ENCODE peak calls at places on chromosomes 1 and 21, in eight cellular contexts. C is IMR-90, S is ovary, B is fibroblast of lung, E is adrenal gland, J is A549, X is K562, H is stomach. N is an unnamed sample.

GRCh38 chr1:156388814-156389137 is 19.8 kb downstream of the RHBG start:
- DNase-seq in C (no peak), X (no peak), E (no peak), H (no peak), J (no peak), B (no peak), S (no peak), N (no peak)

GRCh38 chr21:35933466-35933865 is 126.9 kb downstream of the SETD4 start:
- DNase-seq in B (peak), C (peak), X (no peak), J (peak), H (no peak), E (peak), S (peak), N (peak)

GRCh38 chr1:180114546-180114945 is 40.1 kb upstream of the QSOX1 start:
- DNase-seq in H (no peak), B (no peak), J (no peak), S (no peak), C (no peak), E (no peak), X (no peak), N (no peak)

GRCh38 chr1:59125711-59126320 is 171.1 kb upstream of the FGGY start:
- DNase-seq in B (peak), C (no peak), X (no peak), S (no peak), E (no peak), H (no peak), J (no peak), N (no peak)

GRCh38 chr21:41369915-41370839 is 8.3 kb downstream of the MX2 start:
- DNase-seq in H (peak), S (no peak), E (no peak), J (no peak), C (no peak), B (no peak), X (no peak), N (no peak)

GRCh38 chr1:198337886-198338285 is 181.1 kb downstream of the NEK7 start:
- DNase-seq in J (no peak), C (no peak), E (no peak), S (no peak), B (no peak), X (no peak), H (no peak), N (no peak)

GRCh38 chr1:66943361-66943969 is 18.7 kb downstream of the MIER1 start:
- DNase-seq in B (no peak), E (no peak), S (no peak), X (no peak), C (no peak), H (no peak), J (no peak), N (no peak)

GRCh38 chr1:154466879-154467767 is 34.9 kb upstream of the TDRD10 start:
- DNase-seq in C (no peak), B (no peak), H (no peak), X (peak), E (no peak), J (no peak), S (no peak), N (no peak)

GRCh38 chr1:42219627-42220026 is 55.1 kb upstream of the GUCA2A start:
- DNase-seq in S (no peak), X (no peak), H (no peak), B (no peak), E (no peak), J (no peak), C (no peak), N (no peak)
- H3K4me3 ChIP-seq in S (no peak), X (no peak), H (no peak), B (no peak), E (no peak), J (no peak), C (no peak), N (no peak)

GRCh38 chr1:13828454-13829151 is 128.6 kb downstream of the PRDM2 start:
- DNase-seq in B (no peak), J (peak), X (peak), E (no peak), C (no peak), H (peak), S (peak), N (no peak)

GRCh38 chr1:13826591-13826990 is 126.6 kb downstream of the PRDM2 start:
- DNase-seq in X (no peak), B (no peak), H (no peak), C (no peak), S (peak), E (no peak), J (no peak), N (no peak)

GRCh38 chr1:13830616-13831280 is 130.8 kb downstream of the PRDM2 start:
- DNase-seq in E (no peak), C (peak), B (no peak), S (peak), H (no peak), J (no peak), X (no peak), N (no peak)

GRCh38 chr1:13830170-13830569 is 130.2 kb downstream of the PRDM2 start:
- DNase-seq in J (no peak), X (no peak), B (no peak), E (no peak), S (peak), C (no peak), H (no peak), N (no peak)

DNA sequence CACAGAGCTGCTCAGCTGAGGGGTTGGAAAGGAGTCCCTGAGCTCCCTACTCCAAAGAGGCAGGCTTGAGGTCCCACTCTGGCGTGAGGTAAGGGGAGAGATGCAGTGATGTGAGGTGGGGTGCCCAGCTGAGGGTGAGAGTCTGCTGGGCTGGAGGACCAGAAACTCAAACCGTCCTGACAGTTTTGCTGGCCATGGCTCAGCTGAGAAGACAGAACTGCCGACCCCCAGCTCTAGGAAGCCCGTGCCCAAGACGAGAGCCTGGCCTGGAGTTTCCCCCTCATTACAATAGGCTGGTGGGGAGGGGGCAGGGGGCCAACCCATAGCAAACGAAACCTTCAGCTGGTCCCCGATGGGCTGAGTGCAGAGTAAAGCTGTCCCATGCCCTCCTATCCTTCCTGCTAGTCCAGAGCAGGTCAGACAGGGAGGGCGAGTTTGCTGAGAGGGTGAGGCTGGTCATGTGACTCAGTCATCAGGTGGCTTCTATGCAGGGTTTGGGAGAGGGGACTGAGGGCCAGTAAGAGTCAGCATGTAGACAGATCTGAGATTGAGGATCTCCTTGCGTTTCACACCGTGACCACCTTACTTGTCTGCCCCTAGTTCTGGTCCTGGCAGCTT is 129.3 kb downstream of the PRDM2 start:
- DNase-seq in E (no peak), C (no peak), B (no peak), H (no peak), J (no peak), S (no peak), X (peak), N (no peak)
- TF ChIP-seq CTCF in E (no peak), C (no peak), B (no peak), H (no peak), J (no peak), S (no peak), X (no peak), N (no peak)

GRCh38 chr1:56576880-56577858 is 2.2 kb downstream of the PLPP3 start:
- DNase-seq in H (no peak), S (no peak), X (peak), E (peak), C (peak), J (peak), B (peak), N (peak)
- H3K4me3 ChIP-seq in H (peak), S (peak), X (no peak), E (peak), C (peak), J (peak), B (peak), N (peak)

DNA sequence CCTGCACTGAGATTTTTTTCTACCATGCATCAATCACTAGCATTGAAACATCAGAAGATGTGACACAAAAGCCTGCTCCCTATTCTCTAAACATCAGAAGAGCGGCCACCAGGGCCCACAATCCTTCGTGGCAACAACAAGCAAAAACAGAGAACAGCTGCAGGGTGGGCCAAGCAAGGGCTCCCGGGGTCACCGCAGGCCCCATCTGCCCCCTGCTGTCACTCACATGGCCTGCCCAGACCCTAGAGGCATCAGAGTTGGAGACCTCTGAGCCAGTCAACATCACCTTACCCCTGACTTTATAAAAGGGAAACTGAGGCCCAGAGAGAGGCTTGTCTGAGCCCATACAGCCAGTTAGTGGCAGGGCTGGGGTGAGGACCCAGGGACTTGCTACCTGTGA is 1.8 kb downstream of the LAPTM5 start:
- DNase-seq in S (no peak), B (no peak), J (no peak), E (no peak), H (no peak), X (no peak), C (no peak), N (no peak)
- TF ChIP-seq CTCF in S (no peak), B (no peak), J (no peak), E (no peak), H (no peak), X (no peak), C (no peak), N (no peak)

GRCh38 chr1:18926315-18927081 is 24.1 kb upstream of the ALDH4A1 start:
- DNase-seq in C (peak), E (peak), X (peak), S (no peak), J (peak), B (peak), H (peak), N (peak)
- H3K4me3 ChIP-seq in C (no peak), E (no peak), X (no peak), S (no peak), J (no peak), B (peak), H (peak), N (peak)

GRCh38 chr1:228340686-228341449 is 65.8 kb downstream of the TRIM11 start:
- DNase-seq in B (no peak), C (no peak), S (peak), H (no peak), X (peak), J (no peak), E (peak), N (no peak)
- TF ChIP-seq CTCF in B (no peak), C (peak), S (no peak), H (no peak), X (peak), J (peak), E (peak), N (peak)

GRCh38 chr1:25924454-25924853 is 18.2 kb upstream of the STMN1 start:
- DNase-seq in X (no peak), H (no peak), E (no peak), S (no peak), B (no peak), C (no peak), J (no peak), N (no peak)

GRCh38 chr1:25922064-25922632 is 15.9 kb upstream of the STMN1 start:
- DNase-seq in S (no peak), J (no peak), E (no peak), X (no peak), H (no peak), B (no peak), C (no peak), N (no peak)

GRCh38 chr1:25926731-25927496 is 20.7 kb upstream of the STMN1 start:
- DNase-seq in B (no peak), X (no peak), E (no peak), H (no peak), J (no peak), C (no peak), S (no peak), N (no peak)

GRCh38 chr1:25918615-25919014 is 12.4 kb upstream of the STMN1 start:
- DNase-seq in J (no peak), X (no peak), C (no peak), B (no peak), S (no peak), H (no peak), E (no peak), N (no peak)

DNA sequence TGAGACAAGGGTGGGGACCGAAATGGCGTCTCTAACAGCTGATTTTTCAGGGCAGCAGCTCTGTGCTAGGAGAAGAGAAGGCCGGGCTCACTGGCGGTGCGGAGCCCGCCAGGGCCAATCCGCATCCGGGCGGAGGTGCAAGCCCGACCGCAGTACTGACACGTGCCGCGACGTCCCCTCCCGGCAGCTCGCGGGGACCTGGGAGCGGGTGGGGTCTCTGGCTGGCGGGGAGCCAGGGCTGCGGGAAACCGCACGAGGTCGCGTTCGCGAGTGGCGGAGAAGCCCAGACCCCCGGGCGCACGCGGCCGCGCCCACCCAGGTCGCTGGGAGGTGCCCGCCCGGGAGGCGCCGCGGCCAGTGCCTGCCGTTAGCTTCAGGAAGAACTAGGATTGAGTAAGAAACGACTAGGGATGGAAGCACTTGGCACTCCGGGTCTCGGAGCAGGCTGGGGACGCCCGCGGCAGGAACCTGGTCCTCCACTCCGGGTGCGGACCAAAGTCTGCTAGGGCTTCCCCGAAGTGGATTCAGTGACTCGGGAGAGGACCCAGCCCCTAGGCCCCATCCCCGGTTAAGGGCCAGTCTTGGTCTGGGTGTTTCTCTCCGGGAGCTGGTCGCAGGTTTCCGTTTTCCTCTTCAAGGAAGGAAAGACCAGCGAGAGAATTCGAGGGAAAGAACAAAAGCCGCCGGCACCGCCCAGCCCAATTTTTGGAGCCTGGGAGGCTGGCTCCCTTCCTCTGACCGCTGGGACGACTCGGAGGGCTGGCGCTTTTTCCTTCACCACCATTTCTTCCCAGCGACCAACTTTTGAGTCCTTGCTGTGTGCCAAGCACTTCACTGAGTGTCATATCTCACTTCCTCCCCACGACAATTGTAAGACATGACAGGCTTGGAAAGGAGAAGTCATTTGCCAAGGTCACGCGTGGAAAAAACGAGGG is 16.7 kb upstream of the STMN1 start:
- DNase-seq in B (peak), C (no peak), J (peak), X (no peak), S (peak), E (peak), H (peak), N (no peak)
- H3K4me3 ChIP-seq in B (peak), C (peak), J (peak), X (no peak), S (peak), E (peak), H (peak), N (peak)

GRCh38 chr1:234848972-234849641 is 239.1 kb upstream of the IRF2BP2 start:
- DNase-seq in X (no peak), B (peak), J (peak), S (no peak), E (no peak), H (no peak), C (peak), N (peak)
- TF ChIP-seq CTCF in X (no peak), B (no peak), J (no peak), S (no peak), E (no peak), H (no peak), C (peak), N (no peak)

DNA sequence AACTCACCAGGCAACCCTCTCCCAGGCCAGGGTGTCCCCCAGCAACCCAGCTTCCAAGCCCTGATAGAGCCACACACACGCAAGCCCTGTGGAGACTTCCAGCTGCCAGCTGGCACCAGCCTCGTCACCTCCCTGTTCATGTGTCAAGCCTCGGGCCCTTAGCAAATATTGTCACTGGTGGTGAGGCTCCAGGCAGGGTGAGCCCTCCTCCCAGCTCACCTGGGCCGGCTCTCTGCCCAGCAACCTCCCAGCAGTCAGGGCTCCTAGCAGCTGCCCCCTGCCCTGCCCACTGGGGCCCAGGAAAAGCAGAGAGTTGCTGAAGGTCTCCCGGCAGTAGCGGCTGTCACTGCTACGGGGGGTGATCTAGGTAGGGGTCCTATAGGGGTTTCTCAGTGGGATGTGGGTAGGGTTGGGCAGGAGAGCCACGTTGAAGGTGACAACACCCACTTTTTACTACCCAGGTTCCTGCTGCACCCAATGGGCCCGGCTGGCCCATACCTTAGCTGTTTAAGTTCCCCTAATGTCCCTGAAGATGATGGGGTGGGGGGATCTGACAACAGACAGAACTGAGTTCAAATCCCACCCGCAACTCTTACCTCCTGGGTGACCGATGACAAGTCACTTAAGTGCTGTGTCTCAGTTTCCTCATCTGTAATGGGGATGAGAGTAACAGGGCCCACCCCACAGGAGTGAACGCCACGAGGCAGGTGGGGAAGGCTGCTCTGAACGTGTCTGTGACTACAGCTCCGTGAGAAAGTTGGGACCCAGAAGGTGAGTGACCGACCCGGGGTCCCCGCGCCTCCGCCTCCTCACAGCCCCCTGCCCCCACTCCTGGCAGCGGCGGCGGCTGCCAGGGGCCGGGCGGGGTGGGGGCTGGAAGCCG is 678 bp downstream of the TTC39A start:
- DNase-seq in H (peak), J (no peak), S (no peak), B (no peak), E (no peak), C (no peak), X (no peak), N (no peak)
- H3K4me3 ChIP-seq in H (peak), J (peak), S (no peak), B (peak), E (no peak), C (no peak), X (no peak), N (peak)

GRCh38 chr1:213135572-213135971 is 84.5 kb downstream of the RPS6KC1 start:
- DNase-seq in C (peak), S (no peak), H (no peak), X (no peak), E (no peak), B (peak), J (no peak), N (peak)
- TF ChIP-seq CTCF in C (peak), S (no peak), H (no peak), X (peak), E (no peak), B (no peak), J (no peak), N (no peak)

N was measured in fibroblast of the aortic adventitia.